ENCODE peak calls at places on chromosomes 11 and 22, in seven cellular contexts. P is stimulated activated effector memory CD8-positive, alpha-beta T cell treated with anti-CD3 and anti-CD28 coated beads, Interleukin-12 subunit alpha, Interleukin-12 subunit beta, amount 100 ng/mL, for 72 hours; Q is psoas muscle; D is prostate gland; W is neural progenitor cell; R is GM06990; Z is adrenal gland. G is an unnamed sample.

GRCh38 chr22:30998329-30998728 is 29.3 kb downstream of the TUG1 start:
- DNase-seq in Z (no peak), P (no peak), Q (no peak), W (no peak), D (no peak), R (no peak), G (no peak)

GRCh38 chr11:5831196-5831829 is 10.4 kb downstream of the OR52E6 start:
- DNase-seq in P (no peak), Z (no peak), Q (no peak), W (peak), D (no peak), R (no peak), G (no peak)

GRCh38 chr11:117657801-117658200 is 139.2 kb downstream of the DSCAML1 start:
- DNase-seq in W (peak), Z (no peak), R (no peak), Q (no peak), D (no peak), P (no peak), G (peak)

GRCh38 chr11:19328586-19329311 is 88.0 kb upstream of the E2F8 start:
- DNase-seq in Z (no peak), Q (no peak), R (no peak), P (no peak), D (no peak), W (no peak), G (no peak)

GRCh38 chr11:70656293-70656692 is 258.0 kb downstream of the CTTN start:
- DNase-seq in Q (no peak), Z (no peak), W (no peak), P (no peak), R (no peak), D (no peak), G (no peak)

GRCh38 chr11:94933225-94934130 is 39.9 kb downstream of the CWC15 start:
- DNase-seq in Q (no peak), R (no peak), P (no peak), Z (peak), W (no peak), D (no peak), G (no peak)

GRCh38 chr22:24961217-24961844 is 8.8 kb downstream of the KIAA1671 start:
- DNase-seq in D (no peak), Z (peak), W (no peak), P (no peak), R (no peak), Q (no peak), G (no peak)

GRCh38 chr22:19174106-19175025 is 4.2 kb downstream of the SLC25A1 start:
- DNase-seq in P (no peak), Z (peak), D (no peak), Q (peak), W (peak), R (no peak), G (no peak)

GRCh38 chr11:66855574-66856495 is 1.0 kb upstream of the LRFN4 start:
- DNase-seq in R (peak), W (peak), P (peak), D (peak), Z (peak), Q (peak), G (peak)